ENCODE peak calls at places on chromosomes 5 and 9, in five cellular contexts. W, U, S, E and N are unnamed samples.

GRCh38 chr9:128206484-128206883 is 3.3 kb downstream of the DNM1 start:
- DNase-seq in W (no peak), U (no peak), S (no peak), E (no peak), N (no peak)

GRCh38 chr9:99366601-99367000 is 144.5 kb downstream of the SEC61B start:
- DNase-seq in W (no peak), U (no peak), S (no peak), E (no peak), N (no peak)

GRCh38 chr5:59955241-59955640 is 61.7 kb upstream of the PDE4D start:
- DNase-seq in W (no peak), U (no peak), S (no peak), E (no peak), N (no peak)

GRCh38 chr9:130150779-130151381 is 21.3 kb upstream of the NCS1 start:
- DNase-seq in W (no peak), U (no peak), S (no peak), E (no peak), N (no peak)

GRCh38 chr9:69248005-69248404 is 73.9 kb downstream of the TJP2 start:
- DNase-seq in W (no peak), U (no peak), S (no peak), E (no peak), N (no peak)

GRCh38 chr9:133711428-133712220 is 26.5 kb downstream of the SARDH start:
- DNase-seq in W (no peak), U (no peak), S (no peak), E (no peak), N (no peak)

GRCh38 chr5:168529361-168530234 is 493 bp downstream of the FBLL1 start:
- DNase-seq in W (no peak), U (no peak), S (no peak), E (no peak), N (no peak)

GRCh38 chr5:109482748-109483147 is 73.0 kb upstream of the PJA2 start:
- DNase-seq in W (peak), U (peak), S (no peak), E (no peak), N (no peak)

GRCh38 chr9:14730367-14730958 is 7.9 kb upstream of the CER1 start:
- DNase-seq in W (no peak), U (no peak), S (no peak), E (no peak), N (no peak)

GRCh38 chr5:23064710-23065109 is 211.6 kb upstream of the CDH12 start:
- DNase-seq in W (no peak), U (no peak), S (no peak), E (no peak), N (no peak)

GRCh38 chr9:111399772-111400563 is 69.9 kb upstream of the OR2K2 start:
- DNase-seq in W (peak), U (peak), S (no peak), E (peak), N (peak)

GRCh38 chr9:16627967-16628366 is 242.5 kb downstream of the BNC2 start:
- DNase-seq in W (no peak), U (no peak), S (no peak), E (no peak), N (no peak)

GRCh38 chr5:136636001-136636400 is 270.7 kb upstream of the TRPC7 start:
- DNase-seq in W (no peak), U (no peak), S (no peak), E (no peak), N (no peak)

GRCh38 chr5:162607879-162608278 is 540.3 kb downstream of the GABRG2 start:
- DNase-seq in W (no peak), U (no peak), S (no peak), E (no peak), N (no peak)

GRCh38 chr5:37247036-37247435 is 2.1 kb downstream of the CPLANE1 start:
- DNase-seq in W (no peak), U (no peak), S (no peak), E (no peak), N (no peak)

GRCh38 chr5:39092581-39093350 is 18.6 kb upstream of the RICTOR start:
- DNase-seq in W (no peak), U (no peak), S (no peak), E (no peak), N (no peak)

GRCh38 chr9:126860757-126861466 is 473 bp downstream of the ZBTB34 start:
- DNase-seq in W (no peak), U (no peak), S (no peak), E (no peak), N (peak)

GRCh38 chr5:151745071-151745705 is 13.2 kb downstream of the ATOX1 start:
- DNase-seq in W (no peak), U (no peak), S (peak), E (no peak), N (no peak)

GRCh38 chr5:60520451-60521210 is 179.3 kb downstream of the DEPDC1B start:
- DNase-seq in W (no peak), U (no peak), S (no peak), E (no peak), N (no peak)

GRCh38 chr9:78668148-78668825 is 371.4 kb downstream of the PSAT1 start:
- DNase-seq in W (no peak), U (no peak), S (no peak), E (no peak), N (no peak)

GRCh38 chr5:44454002-44454401 is 64.8 kb upstream of the FGF10 start:
- DNase-seq in W (no peak), U (no peak), S (no peak), E (no peak), N (no peak)

GRCh38 chr9:14813336-14814020 is 90.9 kb upstream of the CER1 start:
- DNase-seq in W (no peak), U (no peak), S (no peak), E (no peak), N (no peak)

GRCh38 chr5:124824637-124825158 is 78.3 kb upstream of the ZNF608 start:
- DNase-seq in W (no peak), U (no peak), S (no peak), E (no peak), N (no peak)
- TF ChIP-seq SUZ12 in W (no peak), U (no peak), S (no peak), E (no peak), N (no peak)

GRCh38 chr9:36499156-36499886 is 73.4 kb upstream of the MELK start:
- DNase-seq in W (no peak), U (no peak), S (no peak), E (no peak), N (no peak)
- TF ChIP-seq SUZ12 in W (no peak), U (no peak), S (no peak), E (no peak), N (no peak)

GRCh38 chr5:120954255-120954654 is 490.2 kb downstream of the PRR16 start:
- DNase-seq in W (no peak), U (no peak), S (no peak), E (no peak), N (no peak)
- TF ChIP-seq SUZ12 in W (no peak), U (no peak), S (no peak), E (no peak), N (no peak)

DNA sequence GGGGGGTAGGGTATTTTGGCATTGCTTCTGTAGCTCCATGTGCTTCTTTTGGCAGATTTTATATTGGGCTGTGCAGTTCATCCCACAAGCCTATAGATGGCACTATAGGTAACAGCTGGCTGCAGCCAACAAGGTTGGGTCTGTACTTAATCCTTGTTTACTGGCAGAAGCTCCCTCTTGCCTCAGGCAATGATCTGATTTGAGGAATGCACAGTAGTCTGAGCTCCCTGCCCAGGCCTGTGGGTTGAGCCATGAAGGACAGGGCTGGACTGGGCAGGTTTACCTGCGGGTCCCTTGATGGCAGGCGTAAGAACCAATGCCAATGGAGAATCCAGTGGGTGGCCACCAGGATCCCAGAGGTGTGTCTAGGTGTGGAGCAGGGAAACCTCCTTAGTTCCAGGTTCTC is 11.7 kb upstream of the OR1J2 start:
- DNase-seq in W (peak), U (peak), S (no peak), E (peak), N (peak)
- TF ChIP-seq SUZ12 in W (no peak), U (no peak), S (no peak), E (no peak), N (no peak)

GRCh38 chr5:149675467-149676201 is 54.5 kb upstream of the PPARGC1B start:
- DNase-seq in W (no peak), U (no peak), S (no peak), E (no peak), N (no peak)

GRCh38 chr5:149680810-149681221 is 49.3 kb upstream of the PPARGC1B start:
- DNase-seq in W (no peak), U (no peak), S (peak), E (no peak), N (no peak)

GRCh38 chr5:149674686-149675085 is 55.4 kb upstream of the PPARGC1B start:
- DNase-seq in W (no peak), U (no peak), S (no peak), E (no peak), N (no peak)

GRCh38 chr5:149679876-149680809 is 50.0 kb upstream of the PPARGC1B start:
- DNase-seq in W (no peak), U (no peak), S (no peak), E (no peak), N (no peak)

DNA sequence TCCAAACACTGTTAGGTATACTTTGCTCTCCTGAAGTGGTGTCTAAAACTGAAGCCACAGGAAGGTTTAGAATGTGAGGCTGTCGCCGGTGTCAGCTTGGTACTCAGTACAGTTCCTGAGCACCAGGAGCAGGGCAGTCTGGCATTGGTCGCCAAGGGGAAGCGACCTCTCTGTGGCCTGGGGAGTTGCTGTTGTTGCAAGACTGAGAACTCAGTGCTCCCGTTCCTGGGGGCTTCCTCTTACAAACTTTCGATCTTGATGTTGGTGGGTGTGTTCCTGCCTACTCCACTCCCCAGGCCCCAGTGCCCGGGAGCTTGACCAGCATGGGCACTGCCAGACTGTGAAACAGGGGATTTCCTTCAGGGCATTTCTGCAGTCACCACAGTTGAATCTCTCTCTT is 52.4 kb upstream of the PPARGC1B start:
- DNase-seq in W (no peak), U (no peak), S (peak), E (no peak), N (no peak)
- TF ChIP-seq SUZ12 in W (no peak), U (no peak), S (no peak), E (no peak), N (no peak)

DNA sequence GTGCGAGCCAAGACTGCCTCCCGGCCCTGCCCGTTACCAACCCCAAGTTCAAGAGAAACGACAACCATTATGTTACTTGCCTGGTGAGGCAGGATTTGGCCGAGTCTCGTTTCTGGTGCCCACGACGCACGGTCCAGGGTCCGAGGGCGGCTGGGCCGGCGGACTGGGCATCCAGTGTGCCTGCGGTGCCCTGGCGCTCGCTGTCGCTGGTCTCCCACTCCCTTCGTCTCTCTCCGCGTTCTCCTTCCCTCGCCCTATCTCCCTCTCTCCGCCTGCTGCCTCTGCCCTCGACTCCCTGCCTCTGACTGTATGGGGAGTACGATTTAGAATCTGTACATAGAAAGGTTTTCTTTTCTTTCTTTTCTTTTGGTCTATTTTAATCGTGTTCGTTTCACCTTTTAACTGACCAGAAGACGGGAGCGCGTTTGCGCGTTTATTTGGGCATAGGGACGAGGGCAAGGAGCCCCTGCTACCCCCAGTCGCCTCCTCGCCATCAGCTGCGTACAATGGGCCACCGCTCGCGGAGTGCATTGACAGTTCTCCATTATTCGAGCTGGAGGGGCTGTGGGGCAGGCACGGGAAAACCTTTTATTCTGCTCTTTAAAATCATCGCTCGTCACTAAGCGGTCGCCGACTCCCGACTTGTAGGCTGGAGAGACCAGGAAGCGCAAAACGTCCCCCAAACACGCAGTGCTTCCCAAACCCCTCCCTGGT is 475 bp downstream of the NR2F1-AS1 start:
- DNase-seq in W (no peak), U (no peak), S (no peak), E (no peak), N (no peak)
- TF ChIP-seq SUZ12 in W (peak), U (no peak), S (no peak), E (peak), N (no peak)

DNA sequence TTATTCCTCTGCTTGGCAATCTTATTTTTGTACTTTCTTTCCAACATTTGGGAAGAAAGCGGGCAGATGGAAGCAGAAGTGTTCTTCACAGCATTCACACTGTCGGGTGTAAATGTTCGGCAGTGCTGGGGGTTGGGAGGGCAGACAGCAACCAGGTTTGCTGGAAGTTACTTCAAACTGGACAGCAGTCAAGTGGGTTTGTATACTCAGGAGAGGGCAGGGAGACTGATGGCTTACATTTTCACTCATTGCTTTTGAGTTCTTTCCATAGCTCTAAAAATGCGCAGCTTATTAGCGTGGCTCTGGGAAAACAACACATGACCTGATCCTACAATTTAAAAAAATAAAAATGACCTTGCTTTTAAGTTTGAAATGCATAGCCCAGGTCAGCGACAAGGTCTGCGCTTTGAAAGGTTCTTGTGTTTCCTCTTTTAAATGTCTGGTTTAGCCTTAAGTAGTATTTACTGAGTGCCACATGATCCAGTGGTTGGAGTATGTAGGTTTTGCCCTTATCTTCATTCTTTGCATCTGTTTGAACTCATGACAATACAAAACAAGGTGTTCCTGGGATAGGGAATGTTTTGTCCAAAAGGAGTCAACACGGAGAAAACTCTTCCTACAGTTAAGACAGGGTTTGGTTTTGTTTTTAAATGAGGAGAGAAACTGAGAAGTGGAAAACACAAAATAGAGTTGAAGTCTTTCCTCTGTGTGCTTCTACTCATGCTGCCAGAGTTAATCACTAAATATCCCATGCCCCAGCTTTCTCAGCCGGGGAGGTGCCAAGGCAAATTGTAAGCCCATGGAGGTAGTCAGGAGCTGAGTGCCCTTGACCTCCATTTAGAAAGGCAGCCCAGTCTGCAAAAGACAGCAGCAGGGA is 132.7 kb upstream of the DMRT1 start:
- DNase-seq in W (no peak), U (peak), S (no peak), E (no peak), N (no peak)
- TF ChIP-seq SUZ12 in W (no peak), U (no peak), S (no peak), E (no peak), N (no peak)

GRCh38 chr5:132456553-132457361 is 33.8 kb downstream of the IRF1 start:
- DNase-seq in W (no peak), U (no peak), S (peak), E (no peak), N (no peak)
- TF ChIP-seq SUZ12 in W (no peak), U (no peak), S (no peak), E (no peak), N (no peak)